ENCODE peak calls at places on chromosome 5, in ten cellular contexts. A is upper lobe of right lung, O is stomach, U is HepG2, N is breast epithelium, Z is endothelial cell of umbilical vein, T is substantia nigra, K is body of pancreas, J is lung, H is RWPE1. I is an unnamed sample.

GRCh38 chr5:154829589-154830218 is 20.7 kb downstream of the FAXDC2 start:
- DNase-seq in J (peak), U (no peak), N (no peak), Z (no peak), T (no peak), A (peak), O (peak), K (no peak), H (peak), I (no peak)

GRCh38 chr5:119943148-119943547 is 313.8 kb downstream of the FAM170A start:
- DNase-seq in K (no peak), Z (peak), A (no peak), J (no peak), O (no peak), T (no peak), U (no peak), N (no peak), H (peak), I (peak)

GRCh38 chr5:175321927-175322532 is 122.0 kb downstream of the DRD1 start:
- DNase-seq in Z (no peak), H (peak), U (peak), K (no peak), N (no peak), O (no peak), J (no peak), T (no peak), A (no peak), I (peak)

GRCh38 chr5:127296321-127296720 is 5.7 kb downstream of the MEGF10 start:
- DNase-seq in O (no peak), K (no peak), U (no peak), A (no peak), N (no peak), J (no peak), Z (peak), T (no peak), H (peak), I (no peak)

GRCh38 chr5:132190161-132190817 is 37.4 kb downstream of the P4HA2 start:
- DNase-seq in O (no peak), T (no peak), N (no peak), U (peak), K (no peak), A (no peak), H (peak), J (no peak), Z (peak), I (peak)

GRCh38 chr5:37222181-37222580 is 27.0 kb downstream of the CPLANE1 start:
- DNase-seq in U (no peak), J (no peak), A (no peak), K (no peak), T (no peak), H (no peak), O (no peak), Z (no peak), N (no peak), I (no peak)

GRCh38 chr5:143181173-143181572 is 222.3 kb downstream of the NR3C1 start:
- DNase-seq in U (no peak), J (no peak), A (no peak), O (no peak), Z (no peak), N (no peak), K (no peak), H (no peak), T (no peak), I (no peak)

GRCh38 chr5:91118802-91119201 is 264.3 kb downstream of the ARRDC3 start:
- DNase-seq in T (no peak), J (no peak), O (no peak), U (no peak), H (no peak), A (no peak), K (no peak), Z (no peak), N (no peak), I (no peak)

GRCh38 chr5:83562817-83563557 is 91.4 kb downstream of the VCAN start:
- DNase-seq in U (peak), N (no peak), T (peak), A (no peak), H (no peak), O (no peak), Z (no peak), J (no peak), K (no peak), I (peak)

GRCh38 chr5:71699233-71699632 is 19.8 kb upstream of the CARTPT start:
- DNase-seq in O (no peak), Z (peak), A (no peak), N (no peak), U (no peak), H (no peak), J (no peak), K (no peak), T (no peak), I (no peak)

GRCh38 chr5:36158144-36158543 is 6.2 kb downstream of the SKP2 start:
- DNase-seq in N (no peak), Z (peak), O (no peak), H (no peak), U (no peak), A (no peak), J (no peak), K (no peak), T (no peak), I (no peak)

GRCh38 chr5:97136471-97136870 is 5.9 kb downstream of the LIX1 start:
- DNase-seq in N (no peak), U (no peak), O (no peak), H (no peak), A (no peak), T (no peak), Z (no peak), J (no peak), K (no peak), I (no peak)

GRCh38 chr5:93604119-93604963 is 21.3 kb downstream of the NR2F1 start:
- DNase-seq in Z (no peak), J (no peak), K (no peak), H (no peak), O (no peak), T (no peak), N (no peak), U (no peak), A (peak), I (no peak)

GRCh38 chr5:142977363-142978051 is 207.3 kb downstream of the ARHGAP26 start:
- DNase-seq in N (no peak), A (no peak), U (no peak), J (no peak), O (no peak), H (peak), K (no peak), T (no peak), Z (peak), I (no peak)

GRCh38 chr5:115963566-115963965 is 1.3 kb downstream of the LVRN start:
- DNase-seq in N (no peak), T (no peak), Z (no peak), K (no peak), J (no peak), A (no peak), O (no peak), H (no peak), U (no peak), I (no peak)
- H3K27ac ChIP-seq in N (no peak), T (no peak), Z (no peak), K (no peak), J (no peak), A (no peak), O (no peak), H (no peak), U (no peak), I (no peak)

DNA sequence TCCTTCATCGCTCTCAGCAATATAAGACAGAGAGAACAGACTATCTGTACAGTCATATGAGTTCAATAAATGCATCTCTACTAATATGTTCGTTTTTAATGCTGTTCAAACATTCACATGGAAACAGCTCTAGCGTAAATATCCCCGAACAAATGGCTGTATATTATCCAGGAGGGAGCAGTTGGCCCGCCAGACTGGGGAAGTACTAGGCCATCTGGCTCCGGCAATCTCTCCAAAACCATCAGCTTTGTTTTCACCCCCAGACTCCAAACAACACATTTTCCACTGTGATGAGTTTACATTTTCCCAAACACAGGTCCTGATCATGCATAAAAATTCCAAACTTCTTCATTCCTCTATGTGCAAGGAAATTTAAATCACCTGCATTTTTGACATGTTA is 8.7 kb downstream of the EBF1 start:
- DNase-seq in J (no peak), K (no peak), Z (no peak), U (no peak), O (no peak), T (no peak), N (no peak), A (no peak), H (no peak), I (no peak)
- H3K27ac ChIP-seq in J (no peak), K (no peak), Z (no peak), U (no peak), O (no peak), T (no peak), N (peak), A (no peak), H (no peak), I (no peak)

GRCh38 chr5:17186271-17186670 is 31.2 kb upstream of the BASP1 start:
- DNase-seq in U (no peak), T (no peak), Z (no peak), J (no peak), O (no peak), A (no peak), H (no peak), N (no peak), K (no peak), I (no peak)
- H3K27ac ChIP-seq in U (no peak), T (no peak), Z (no peak), J (no peak), O (no peak), A (peak), H (peak), N (peak), K (no peak), I (no peak)

DNA sequence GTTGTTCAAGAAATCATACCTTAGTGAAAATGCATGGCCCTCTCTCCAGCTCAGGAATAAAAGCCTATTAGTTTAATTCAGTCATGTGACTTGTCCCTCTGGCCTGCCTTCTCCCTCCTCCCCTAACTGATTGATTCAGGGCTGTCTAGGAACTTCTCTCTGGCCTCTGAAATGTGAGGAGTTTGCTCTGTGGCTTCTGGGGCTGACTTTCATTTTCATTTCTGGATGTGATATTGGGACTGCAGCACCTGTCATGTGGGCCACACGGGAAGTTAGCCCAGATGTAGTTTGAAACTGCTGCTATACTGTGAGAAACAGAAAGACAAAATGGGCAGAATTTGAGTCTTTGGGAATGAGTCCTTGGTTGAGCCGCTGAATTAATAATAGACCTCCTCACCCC is 44.8 kb downstream of the PARP8 start:
- DNase-seq in J (no peak), T (no peak), Z (no peak), A (no peak), U (no peak), K (peak), H (peak), O (peak), N (no peak), I (no peak)
- H3K27ac ChIP-seq in J (no peak), T (no peak), Z (no peak), A (no peak), U (no peak), K (peak), H (no peak), O (peak), N (no peak), I (no peak)

GRCh38 chr5:88388476-88389170 is 120.0 kb upstream of the TMEM161B start:
- DNase-seq in J (no peak), A (no peak), K (no peak), Z (no peak), T (no peak), N (no peak), H (no peak), U (no peak), O (no peak), I (no peak)
- H3K27ac ChIP-seq in J (no peak), A (no peak), K (no peak), Z (no peak), T (peak), N (no peak), H (no peak), U (no peak), O (no peak), I (no peak)

GRCh38 chr5:113267361-113267900 is 167.4 kb downstream of the TSSK1B start:
- DNase-seq in H (no peak), N (no peak), A (no peak), K (no peak), T (no peak), O (no peak), U (no peak), Z (no peak), J (no peak), I (peak)

GRCh38 chr5:113268232-113268631 is 166.6 kb downstream of the TSSK1B start:
- DNase-seq in J (no peak), T (no peak), A (no peak), O (no peak), H (peak), Z (no peak), N (no peak), U (no peak), K (no peak), I (no peak)

GRCh38 chr5:113265190-113265589 is 169.6 kb downstream of the TSSK1B start:
- DNase-seq in T (no peak), H (no peak), A (no peak), Z (no peak), N (no peak), J (no peak), K (no peak), O (no peak), U (no peak), I (no peak)

GRCh38 chr5:113266227-113266912 is 168.4 kb downstream of the TSSK1B start:
- DNase-seq in J (no peak), K (no peak), T (no peak), N (no peak), H (peak), A (no peak), U (no peak), O (no peak), Z (no peak), I (no peak)

DNA sequence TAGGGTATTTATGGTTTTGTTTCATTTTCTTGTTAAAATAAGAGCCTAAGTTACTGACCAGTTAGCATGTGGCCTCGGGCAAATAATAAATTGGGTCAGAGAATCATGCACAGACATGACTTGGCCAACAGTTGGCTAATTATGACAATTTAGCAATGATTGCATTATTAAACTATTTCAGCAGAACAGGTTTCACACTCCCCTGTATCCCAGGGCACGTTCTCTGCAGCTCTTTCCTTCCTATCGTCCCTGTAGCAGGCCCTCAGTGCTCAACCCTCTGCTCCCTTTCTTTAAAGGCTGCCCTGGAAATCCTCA is 167.9 kb downstream of the TSSK1B start:
- DNase-seq in K (no peak), H (peak), J (no peak), U (no peak), Z (no peak), N (no peak), O (no peak), A (no peak), T (no peak), I (no peak)
- H3K27ac ChIP-seq in K (no peak), H (peak), J (no peak), U (no peak), Z (no peak), N (peak), O (no peak), A (no peak), T (no peak), I (no peak)

GRCh38 chr5:55407984-55408383 is 100.2 kb downstream of the MTREX start:
- DNase-seq in A (no peak), H (no peak), O (no peak), T (no peak), U (no peak), N (no peak), J (no peak), Z (no peak), K (no peak), I (no peak)
- H3K27ac ChIP-seq in A (no peak), H (no peak), O (no peak), T (no peak), U (no peak), N (no peak), J (no peak), Z (no peak), K (no peak), I (no peak)

GRCh38 chr5:59562756-59563389 is 330.7 kb downstream of the PDE4D start:
- DNase-seq in A (peak), U (peak), T (no peak), N (no peak), H (peak), O (peak), J (peak), K (peak), Z (peak), I (peak)
- H3K27ac ChIP-seq in A (no peak), U (no peak), T (no peak), N (no peak), H (no peak), O (no peak), J (no peak), K (no peak), Z (peak), I (peak)

GRCh38 chr5:67515020-67515689 is 318.6 kb upstream of the CD180 start:
- DNase-seq in J (no peak), Z (no peak), A (no peak), N (no peak), O (no peak), K (no peak), H (no peak), T (no peak), U (no peak), I (no peak)
- H3K27ac ChIP-seq in J (no peak), Z (no peak), A (no peak), N (no peak), O (no peak), K (no peak), H (no peak), T (no peak), U (no peak), I (no peak)

GRCh38 chr5:98301567-98301966 is 471.9 kb upstream of the RGMB start:
- DNase-seq in N (no peak), J (no peak), Z (no peak), H (no peak), T (no peak), O (no peak), A (no peak), K (no peak), U (no peak), I (no peak)
- H3K27ac ChIP-seq in N (no peak), J (no peak), Z (no peak), H (no peak), T (no peak), O (no peak), A (no peak), K (no peak), U (no peak), I (no peak)

I was measured in cardiac muscle cell.